ENCODE peak calls at places on chromosomes 5 and 9, in seven cellular contexts. One of them, this sample, is unnamed. For H3K4me1, the result is how much of the 10 kb centered on the place peaks cover.

GRCh38 chr9:92179286-92180002 is 64.2 kb upstream of the SPTLC1 start:
- DNase-seq in body of pancreas: no peak
- DNase-seq in adipocyte: no peak
- DNase-seq in CD8-positive, alpha-beta memory T cell: no peak
- DNase-seq in stomach: no peak
- DNase-seq in CD8-positive, alpha-beta T cell: no peak
- DNase-seq in neuronal stem cell: no peak
- DNase-seq in this sample: no peak

GRCh38 chr5:126385509-126385908 is 37.7 kb upstream of the GRAMD2B start:
- DNase-seq in body of pancreas: no peak
- DNase-seq in adipocyte: no peak
- DNase-seq in CD8-positive, alpha-beta memory T cell: no peak
- DNase-seq in stomach: no peak
- DNase-seq in CD8-positive, alpha-beta T cell: no peak
- DNase-seq in neuronal stem cell: no peak
- DNase-seq in this sample: no peak

GRCh38 chr5:16225927-16226326 is 46.3 kb upstream of the MARCHF11 start:
- DNase-seq in body of pancreas: no peak
- DNase-seq in adipocyte: no peak
- DNase-seq in CD8-positive, alpha-beta memory T cell: no peak
- DNase-seq in stomach: no peak
- DNase-seq in CD8-positive, alpha-beta T cell: no peak
- DNase-seq in neuronal stem cell: no peak
- DNase-seq in this sample: no peak

GRCh38 chr5:138712324-138712723 is 40.9 kb upstream of the CTNNA1 start:
- DNase-seq in body of pancreas: no peak
- DNase-seq in adipocyte: no peak
- DNase-seq in CD8-positive, alpha-beta memory T cell: no peak
- DNase-seq in stomach: no peak
- DNase-seq in CD8-positive, alpha-beta T cell: no peak
- DNase-seq in neuronal stem cell: no peak
- DNase-seq in this sample: no peak

GRCh38 chr5:16539169-16539666 is 73.6 kb upstream of the ZNF622 start:
- DNase-seq in body of pancreas: peak
- DNase-seq in adipocyte: peak
- DNase-seq in CD8-positive, alpha-beta memory T cell: no peak
- DNase-seq in stomach: peak
- DNase-seq in CD8-positive, alpha-beta T cell: no peak
- DNase-seq in neuronal stem cell: no peak
- DNase-seq in this sample: peak

GRCh38 chr9:4686112-4686511 is 6.7 kb downstream of the CDC37L1 start:
- DNase-seq in body of pancreas: no peak
- DNase-seq in adipocyte: no peak
- DNase-seq in CD8-positive, alpha-beta memory T cell: no peak
- DNase-seq in stomach: no peak
- DNase-seq in CD8-positive, alpha-beta T cell: no peak
- DNase-seq in neuronal stem cell: no peak
- DNase-seq in this sample: no peak

GRCh38 chr9:6367128-6367741 is 39.1 kb downstream of the TPD52L3 start:
- DNase-seq in body of pancreas: no peak
- DNase-seq in adipocyte: peak
- DNase-seq in CD8-positive, alpha-beta memory T cell: no peak
- DNase-seq in stomach: no peak
- DNase-seq in CD8-positive, alpha-beta T cell: no peak
- DNase-seq in neuronal stem cell: no peak
- DNase-seq in this sample: no peak

GRCh38 chr9:109755040-109755439 is 25.0 kb upstream of the PALM2AKAP2 start:
- DNase-seq in body of pancreas: no peak
- DNase-seq in adipocyte: no peak
- DNase-seq in CD8-positive, alpha-beta memory T cell: no peak
- DNase-seq in stomach: no peak
- DNase-seq in CD8-positive, alpha-beta T cell: no peak
- DNase-seq in neuronal stem cell: no peak
- DNase-seq in this sample: no peak

GRCh38 chr5:35484241-35484640 is 133.4 kb upstream of the SPEF2 start:
- DNase-seq in body of pancreas: no peak
- DNase-seq in adipocyte: no peak
- DNase-seq in CD8-positive, alpha-beta memory T cell: no peak
- DNase-seq in stomach: no peak
- DNase-seq in CD8-positive, alpha-beta T cell: no peak
- DNase-seq in neuronal stem cell: no peak
- DNase-seq in this sample: no peak

GRCh38 chr5:107381189-107381856 is 289.4 kb downstream of the EFNA5 start:
- DNase-seq in body of pancreas: no peak
- DNase-seq in adipocyte: peak
- DNase-seq in CD8-positive, alpha-beta memory T cell: no peak
- DNase-seq in stomach: no peak
- DNase-seq in CD8-positive, alpha-beta T cell: no peak
- DNase-seq in neuronal stem cell: no peak
- DNase-seq in this sample: no peak

GRCh38 chr5:93622240-93622885 is 39.3 kb downstream of the NR2F1 start:
- DNase-seq in body of pancreas: peak
- DNase-seq in adipocyte: peak
- DNase-seq in CD8-positive, alpha-beta memory T cell: peak
- DNase-seq in stomach: no peak
- DNase-seq in CD8-positive, alpha-beta T cell: peak
- DNase-seq in neuronal stem cell: no peak
- DNase-seq in this sample: no peak

GRCh38 chr5:72325566-72326297 is 5.6 kb downstream of the PTCD2 start:
- DNase-seq in body of pancreas: no peak
- DNase-seq in adipocyte: peak
- DNase-seq in CD8-positive, alpha-beta memory T cell: no peak
- DNase-seq in stomach: no peak
- DNase-seq in CD8-positive, alpha-beta T cell: no peak
- DNase-seq in neuronal stem cell: no peak
- DNase-seq in this sample: no peak

GRCh38 chr5:102747386-102748166 is 7.5 kb upstream of the PAM start:
- DNase-seq in body of pancreas: no peak
- DNase-seq in adipocyte: no peak
- DNase-seq in CD8-positive, alpha-beta memory T cell: no peak
- DNase-seq in stomach: no peak
- DNase-seq in CD8-positive, alpha-beta T cell: no peak
- DNase-seq in neuronal stem cell: no peak
- DNase-seq in this sample: no peak

GRCh38 chr9:90827181-90827866 is 25.7 kb downstream of the SYK start:
- DNase-seq in body of pancreas: peak
- DNase-seq in adipocyte: no peak
- DNase-seq in CD8-positive, alpha-beta memory T cell: no peak
- DNase-seq in stomach: no peak
- DNase-seq in CD8-positive, alpha-beta T cell: no peak
- DNase-seq in neuronal stem cell: no peak
- DNase-seq in this sample: peak

GRCh38 chr5:80871541-80871961 is 88.6 kb upstream of the RASGRF2 start:
- DNase-seq in body of pancreas: no peak
- DNase-seq in adipocyte: no peak
- DNase-seq in CD8-positive, alpha-beta memory T cell: no peak
- DNase-seq in stomach: no peak
- DNase-seq in CD8-positive, alpha-beta T cell: no peak
- DNase-seq in neuronal stem cell: no peak
- DNase-seq in this sample: no peak

GRCh38 chr5:73764586-73764985 is 138.6 kb downstream of the ARHGEF28 start:
- DNase-seq in body of pancreas: no peak
- DNase-seq in adipocyte: peak
- DNase-seq in CD8-positive, alpha-beta memory T cell: no peak
- DNase-seq in stomach: no peak
- DNase-seq in CD8-positive, alpha-beta T cell: no peak
- DNase-seq in neuronal stem cell: no peak
- DNase-seq in this sample: no peak

GRCh38 chr9:138074516-138074915 is 196.9 kb downstream of the CACNA1B start:
- DNase-seq in body of pancreas: no peak
- DNase-seq in adipocyte: no peak
- DNase-seq in CD8-positive, alpha-beta memory T cell: no peak
- DNase-seq in stomach: peak
- DNase-seq in CD8-positive, alpha-beta T cell: no peak
- DNase-seq in neuronal stem cell: no peak
- DNase-seq in this sample: no peak

GRCh38 chr9:129351642-129352151 is 173.6 kb upstream of the IER5L start:
- DNase-seq in body of pancreas: no peak
- DNase-seq in adipocyte: no peak
- DNase-seq in CD8-positive, alpha-beta memory T cell: no peak
- DNase-seq in stomach: no peak
- DNase-seq in CD8-positive, alpha-beta T cell: no peak
- DNase-seq in neuronal stem cell: no peak
- DNase-seq in this sample: peak

DNA sequence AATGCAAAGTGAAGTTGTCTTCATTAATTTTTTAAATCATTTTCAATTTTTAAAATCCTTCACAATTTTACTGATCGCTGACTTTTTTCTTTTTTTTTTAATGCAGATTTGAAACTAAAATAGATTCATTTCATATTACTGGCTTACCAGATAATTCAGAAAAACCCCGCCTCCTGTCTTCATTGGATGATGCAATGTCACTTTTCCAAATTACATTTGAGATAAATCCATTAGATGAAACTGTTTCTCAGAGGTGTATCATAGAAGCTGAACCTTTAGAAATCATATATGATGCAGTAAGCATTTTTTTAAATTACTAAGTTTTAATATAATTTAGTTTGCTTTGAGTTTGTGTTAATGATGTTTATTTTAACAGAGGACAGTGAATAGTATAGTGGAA is 60.6 kb downstream of the VPS13A start:
- DNase-seq in body of pancreas: no peak
- DNase-seq in adipocyte: no peak
- DNase-seq in CD8-positive, alpha-beta memory T cell: no peak
- DNase-seq in stomach: no peak
- DNase-seq in CD8-positive, alpha-beta T cell: no peak
- DNase-seq in neuronal stem cell: no peak
- DNase-seq in this sample: no peak
- H3K4me3 ChIP-seq in body of pancreas: no peak
- H3K4me3 ChIP-seq in adipocyte: no peak
- H3K4me3 ChIP-seq in CD8-positive, alpha-beta memory T cell: no peak
- H3K4me3 ChIP-seq in stomach: no peak
- H3K4me3 ChIP-seq in CD8-positive, alpha-beta T cell: no peak
- H3K4me3 ChIP-seq in neuronal stem cell: no peak
- H3K4me3 ChIP-seq in this sample: no peak

DNA sequence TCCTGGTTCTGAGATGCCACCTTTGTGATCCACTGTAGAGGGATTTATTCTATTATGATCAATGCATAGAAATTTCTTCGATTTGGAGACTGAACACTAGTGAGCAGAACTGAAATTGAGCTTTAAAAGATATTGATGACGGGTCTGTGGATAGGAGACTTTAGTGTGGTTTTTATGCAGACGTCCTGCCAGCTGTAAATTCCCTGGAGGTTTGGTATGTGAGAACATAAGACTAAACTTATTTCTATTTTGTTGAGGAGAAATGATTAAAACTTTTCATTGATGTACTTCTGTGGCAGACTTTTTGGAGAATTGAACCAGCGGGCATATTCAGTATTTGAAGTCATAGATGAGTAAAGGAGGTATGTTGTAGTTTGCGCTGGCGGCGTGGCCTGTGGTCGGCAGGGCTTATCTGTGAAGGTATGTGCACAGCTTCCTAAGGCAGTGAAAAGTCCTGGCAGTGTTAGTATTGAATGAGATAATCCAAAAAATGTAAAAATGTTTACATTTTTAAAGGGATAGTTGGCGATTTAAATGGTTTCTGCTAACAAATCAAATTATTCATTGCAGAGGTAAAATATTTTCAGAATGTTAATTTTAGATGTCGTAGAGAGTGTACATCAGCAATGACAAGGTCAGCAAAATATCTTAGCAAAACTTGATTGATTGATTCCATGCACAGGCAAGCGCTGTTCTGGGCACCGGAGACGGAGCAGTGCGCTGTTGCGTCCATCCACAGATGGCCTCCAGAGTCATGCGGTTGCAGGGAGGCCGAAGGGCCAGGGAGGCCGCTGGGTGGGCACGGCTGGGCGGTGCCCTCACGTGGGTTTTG is 20.4 kb downstream of the TENT4A start:
- DNase-seq in body of pancreas: no peak
- DNase-seq in adipocyte: peak
- DNase-seq in CD8-positive, alpha-beta memory T cell: no peak
- DNase-seq in stomach: no peak
- DNase-seq in CD8-positive, alpha-beta T cell: no peak
- DNase-seq in neuronal stem cell: no peak
- DNase-seq in this sample: peak
- H3K4me1 ChIP-seq in body of pancreas: half or more
- H3K4me1 ChIP-seq in adipocyte: half or more
- H3K4me1 ChIP-seq in CD8-positive, alpha-beta memory T cell: under half
- H3K4me1 ChIP-seq in stomach: under half
- H3K4me1 ChIP-seq in CD8-positive, alpha-beta T cell: under half
- H3K4me1 ChIP-seq in neuronal stem cell: under half
- H3K4me1 ChIP-seq in this sample: under half

GRCh38 chr5:375336-375920 is 53.9 kb downstream of the AHRR start:
- DNase-seq in body of pancreas: peak
- DNase-seq in adipocyte: no peak
- DNase-seq in CD8-positive, alpha-beta memory T cell: no peak
- DNase-seq in stomach: no peak
- DNase-seq in CD8-positive, alpha-beta T cell: peak
- DNase-seq in neuronal stem cell: no peak
- DNase-seq in this sample: peak

GRCh38 chr5:374631-375335 is 53.3 kb downstream of the AHRR start:
- DNase-seq in body of pancreas: peak
- DNase-seq in adipocyte: no peak
- DNase-seq in CD8-positive, alpha-beta memory T cell: no peak
- DNase-seq in stomach: no peak
- DNase-seq in CD8-positive, alpha-beta T cell: peak
- DNase-seq in neuronal stem cell: no peak
- DNase-seq in this sample: peak

GRCh38 chr5:372911-373709 is 51.6 kb downstream of the AHRR start:
- DNase-seq in body of pancreas: no peak
- DNase-seq in adipocyte: no peak
- DNase-seq in CD8-positive, alpha-beta memory T cell: no peak
- DNase-seq in stomach: peak
- DNase-seq in CD8-positive, alpha-beta T cell: peak
- DNase-seq in neuronal stem cell: no peak
- DNase-seq in this sample: peak

GRCh38 chr5:372556-372910 is 51.0 kb downstream of the AHRR start:
- DNase-seq in body of pancreas: no peak
- DNase-seq in adipocyte: no peak
- DNase-seq in CD8-positive, alpha-beta memory T cell: no peak
- DNase-seq in stomach: peak
- DNase-seq in CD8-positive, alpha-beta T cell: peak
- DNase-seq in neuronal stem cell: no peak
- DNase-seq in this sample: no peak

GRCh38 chr5:373710-374602 is 52.4 kb downstream of the AHRR start:
- DNase-seq in body of pancreas: peak
- DNase-seq in adipocyte: peak
- DNase-seq in CD8-positive, alpha-beta memory T cell: peak
- DNase-seq in stomach: peak
- DNase-seq in CD8-positive, alpha-beta T cell: peak
- DNase-seq in neuronal stem cell: peak
- DNase-seq in this sample: peak
- H3K4me3 ChIP-seq in body of pancreas: no peak
- H3K4me3 ChIP-seq in adipocyte: peak
- H3K4me3 ChIP-seq in CD8-positive, alpha-beta memory T cell: no peak
- H3K4me3 ChIP-seq in stomach: peak
- H3K4me3 ChIP-seq in CD8-positive, alpha-beta T cell: peak
- H3K4me3 ChIP-seq in neuronal stem cell: peak
- H3K4me3 ChIP-seq in this sample: peak

DNA sequence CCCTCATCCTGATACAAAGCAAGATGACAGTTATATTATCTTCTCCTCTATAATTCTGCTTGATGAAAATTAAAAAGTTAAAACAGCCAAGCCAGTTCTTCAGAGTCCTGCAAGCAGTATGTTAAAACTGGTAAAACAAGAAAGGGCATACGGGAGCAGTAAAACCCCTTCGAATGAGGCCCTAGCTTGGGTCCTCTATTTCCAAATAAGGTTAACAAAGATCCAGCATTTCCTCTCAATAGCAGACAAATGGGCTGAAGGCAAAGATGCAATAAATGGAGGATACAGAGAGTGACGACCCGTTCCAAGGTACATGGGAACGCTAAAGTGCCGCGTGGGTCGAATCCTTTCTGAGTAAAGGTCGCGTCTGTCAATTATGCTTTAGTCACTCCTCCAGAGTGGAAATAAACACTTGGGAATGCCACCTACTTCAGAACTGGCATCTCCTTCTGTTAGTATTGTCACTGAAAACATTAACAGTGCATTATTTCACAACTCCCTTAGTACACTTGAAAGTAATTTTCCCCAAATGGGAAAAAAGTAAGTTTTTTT is 24.7 kb downstream of the ARL15 start:
- DNase-seq in body of pancreas: no peak
- DNase-seq in adipocyte: no peak
- DNase-seq in CD8-positive, alpha-beta memory T cell: no peak
- DNase-seq in stomach: no peak
- DNase-seq in CD8-positive, alpha-beta T cell: no peak
- DNase-seq in neuronal stem cell: no peak
- DNase-seq in this sample: no peak
- H3K4me1 ChIP-seq in body of pancreas: under half
- H3K4me1 ChIP-seq in adipocyte: under half
- H3K4me1 ChIP-seq in CD8-positive, alpha-beta memory T cell: under half
- H3K4me1 ChIP-seq in stomach: under half
- H3K4me1 ChIP-seq in CD8-positive, alpha-beta T cell: under half
- H3K4me1 ChIP-seq in neuronal stem cell: under half
- H3K4me1 ChIP-seq in this sample: under half

This sample was measured in aorta.